ENCODE peak calls at places on chromosomes 7 and 10, in eight cellular contexts. Q is body of pancreas, W is K562, N is spleen, G is transverse colon, C is breast epithelium, I is suprapubic skin, X is heart left ventricle. P is an unnamed sample. For H3K27me3, the result is how much of the 10 kb centered on the place peaks cover.

GRCh38 chr7:78783179-78783962 is 670.1 kb downstream of the MAGI2 start:
- DNase-seq in W (no peak), I (no peak), G (no peak), C (no peak), X (no peak), N (no peak), Q (no peak), P (no peak)

GRCh38 chr10:21989453-21990154 is 13.9 kb downstream of the DNAJC1 start:
- DNase-seq in X (peak), I (no peak), G (peak), W (peak), C (no peak), Q (peak), N (no peak), P (peak)

GRCh38 chr10:25552283-25552919 is 377.6 kb downstream of the GPR158 start:
- DNase-seq in W (no peak), Q (no peak), I (no peak), C (no peak), N (no peak), X (no peak), G (no peak), P (no peak)

GRCh38 chr7:80858141-80858903 is 60.5 kb downstream of the SEMA3C start:
- DNase-seq in I (no peak), X (no peak), Q (no peak), C (no peak), W (no peak), G (no peak), N (no peak), P (no peak)

GRCh38 chr10:42428534-42428933 is 209.8 kb downstream of the ZNF33B start:
- DNase-seq in W (peak), I (no peak), C (no peak), X (no peak), N (no peak), Q (no peak), G (no peak), P (no peak)

GRCh38 chr7:135254-135653 is 57.1 kb upstream of the FAM20C start:
- DNase-seq in N (no peak), W (no peak), I (no peak), G (no peak), Q (no peak), X (no peak), C (no peak), P (no peak)

GRCh38 chr7:135160858-135161653 is 9.5 kb downstream of the CYREN start:
- DNase-seq in I (no peak), N (peak), X (peak), Q (peak), W (peak), C (no peak), G (no peak), P (no peak)

GRCh38 chr10:45375716-45376231 is 1.8 kb downstream of the ALOX5 start:
- DNase-seq in Q (no peak), I (no peak), G (no peak), X (no peak), C (no peak), W (no peak), N (peak), P (no peak)

GRCh38 chr7:134420509-134421125 is 38.3 kb downstream of the AKR1B1 start:
- DNase-seq in C (no peak), I (no peak), G (peak), N (no peak), W (peak), Q (peak), X (no peak), P (no peak)

GRCh38 chr10:11437391-11438241 is 173.8 kb downstream of the USP6NL start:
- DNase-seq in I (peak), N (no peak), Q (no peak), G (no peak), W (no peak), X (no peak), C (no peak), P (no peak)

GRCh38 chr10:86046845-86047460 is 319.6 kb downstream of the GRID1 start:
- DNase-seq in Q (no peak), C (no peak), X (no peak), W (no peak), G (no peak), N (no peak), I (peak), P (peak)

GRCh38 chr7:134374291-134374690 is 57.6 kb upstream of the SLC35B4 start:
- DNase-seq in X (no peak), Q (no peak), G (peak), I (no peak), W (no peak), N (no peak), C (no peak), P (no peak)

GRCh38 chr7:104661575-104661974 is 333.2 kb downstream of the LHFPL3 start:
- DNase-seq in G (no peak), W (no peak), I (no peak), Q (no peak), X (no peak), C (no peak), N (no peak), P (no peak)

GRCh38 chr10:75121322-75121721 is 9.9 kb downstream of the SAMD8 start:
- DNase-seq in W (no peak), Q (no peak), C (no peak), I (no peak), G (no peak), X (no peak), N (no peak), P (no peak)

GRCh38 chr7:43234968-43235367 is 122.5 kb downstream of the HECW1 start:
- DNase-seq in W (no peak), C (no peak), N (no peak), I (no peak), G (no peak), Q (no peak), X (no peak), P (no peak)

GRCh38 chr10:122018951-122019413 is 30.0 kb downstream of the TACC2 start:
- DNase-seq in I (no peak), W (no peak), X (no peak), Q (peak), N (no peak), C (no peak), G (peak), P (no peak)

GRCh38 chr10:31723074-31723750 is 205.4 kb downstream of the ARHGAP12 start:
- DNase-seq in C (no peak), I (no peak), X (no peak), Q (no peak), W (no peak), G (no peak), N (no peak), P (peak)

GRCh38 chr10:28796606-28797512 is 119.5 kb downstream of the BAMBI start:
- DNase-seq in N (no peak), G (peak), I (no peak), X (peak), C (no peak), W (peak), Q (peak), P (peak)

GRCh38 chr7:22147113-22147512 is 201.4 kb upstream of the CDCA7L start:
- DNase-seq in I (no peak), C (no peak), W (no peak), N (no peak), G (no peak), Q (no peak), X (no peak), P (peak)

GRCh38 chr7:30911561-30911969 is at the start of gene AQP1:
- DNase-seq in N (no peak), I (no peak), W (peak), G (peak), C (no peak), Q (peak), X (peak), P (no peak)

GRCh38 chr7:33107136-33108066 is 1.8 kb downstream of the RP9 start:
- DNase-seq in I (no peak), W (no peak), C (no peak), N (no peak), Q (peak), X (no peak), G (peak), P (peak)

GRCh38 chr10:103852856-103853255 is 2.5 kb downstream of the SH3PXD2A start:
- DNase-seq in N (no peak), X (no peak), Q (no peak), I (no peak), G (no peak), C (no peak), W (no peak), P (no peak)

GRCh38 chr10:8061274-8062211 is 7.1 kb downstream of the GATA3 start:
- DNase-seq in W (no peak), C (no peak), I (no peak), N (no peak), Q (no peak), G (no peak), X (no peak), P (peak)

GRCh38 chr10:15344876-15345285 is 26.2 kb downstream of the FAM171A1 start:
- DNase-seq in X (no peak), C (no peak), W (no peak), I (no peak), N (no peak), G (no peak), Q (peak), P (no peak)

GRCh38 chr7:99514050-99514449 is 9.6 kb downstream of the ZKSCAN5 start:
- DNase-seq in I (no peak), N (no peak), G (no peak), Q (no peak), X (no peak), W (no peak), C (no peak), P (no peak)

GRCh38 chr10:121698336-121698735 is 100.1 kb upstream of the FGFR2 start:
- DNase-seq in C (no peak), G (no peak), W (no peak), N (no peak), X (no peak), I (no peak), Q (no peak), P (no peak)

GRCh38 chr7:76074306-76074971 is 26.5 kb downstream of the MDH2 start:
- DNase-seq in Q (no peak), C (no peak), W (no peak), G (no peak), I (no peak), X (no peak), N (no peak), P (no peak)

GRCh38 chr10:8216893-8217292 is 162.4 kb downstream of the GATA3 start:
- DNase-seq in Q (no peak), C (no peak), I (no peak), G (no peak), N (no peak), X (no peak), W (no peak), P (no peak)

GRCh38 chr10:43118631-43119415 is 19.4 kb upstream of the CSGALNACT2 start:
- DNase-seq in X (peak), G (no peak), N (peak), C (no peak), W (no peak), Q (no peak), I (peak), P (no peak)

GRCh38 chr7:117582219-117582704 is 102.4 kb downstream of the CFTR start:
- DNase-seq in Q (peak), C (no peak), N (no peak), I (no peak), W (no peak), X (peak), G (no peak), P (peak)

GRCh38 chr10:3781458-3782098 is 3.4 kb downstream of the KLF6 start:
- DNase-seq in X (peak), N (peak), C (no peak), Q (peak), I (no peak), W (no peak), G (peak), P (no peak)
- TF ChIP-seq POLR2A in X (no peak), N (no peak), C (no peak), Q (no peak), I (no peak), W (no peak), G (peak), P (no peak)

GRCh38 chr7:77413861-77414424 is 2.2 kb downstream of the GSAP start:
- DNase-seq in I (no peak), C (no peak), G (no peak), Q (no peak), X (no peak), W (no peak), N (no peak), P (no peak)

GRCh38 chr7:77417801-77418200 is 1.7 kb upstream of the GSAP start:
- DNase-seq in Q (no peak), I (no peak), W (no peak), N (no peak), X (no peak), C (no peak), G (no peak), P (no peak)

GRCh38 chr7:77415474-77415821 is 701 bp downstream of the GSAP start:
- DNase-seq in X (peak), G (peak), Q (peak), C (no peak), W (no peak), N (peak), I (no peak), P (no peak)

GRCh38 chr7:77416621-77417371 is 647 bp upstream of the GSAP start:
- DNase-seq in I (no peak), C (no peak), G (no peak), X (no peak), N (no peak), Q (no peak), W (no peak), P (peak)

DNA sequence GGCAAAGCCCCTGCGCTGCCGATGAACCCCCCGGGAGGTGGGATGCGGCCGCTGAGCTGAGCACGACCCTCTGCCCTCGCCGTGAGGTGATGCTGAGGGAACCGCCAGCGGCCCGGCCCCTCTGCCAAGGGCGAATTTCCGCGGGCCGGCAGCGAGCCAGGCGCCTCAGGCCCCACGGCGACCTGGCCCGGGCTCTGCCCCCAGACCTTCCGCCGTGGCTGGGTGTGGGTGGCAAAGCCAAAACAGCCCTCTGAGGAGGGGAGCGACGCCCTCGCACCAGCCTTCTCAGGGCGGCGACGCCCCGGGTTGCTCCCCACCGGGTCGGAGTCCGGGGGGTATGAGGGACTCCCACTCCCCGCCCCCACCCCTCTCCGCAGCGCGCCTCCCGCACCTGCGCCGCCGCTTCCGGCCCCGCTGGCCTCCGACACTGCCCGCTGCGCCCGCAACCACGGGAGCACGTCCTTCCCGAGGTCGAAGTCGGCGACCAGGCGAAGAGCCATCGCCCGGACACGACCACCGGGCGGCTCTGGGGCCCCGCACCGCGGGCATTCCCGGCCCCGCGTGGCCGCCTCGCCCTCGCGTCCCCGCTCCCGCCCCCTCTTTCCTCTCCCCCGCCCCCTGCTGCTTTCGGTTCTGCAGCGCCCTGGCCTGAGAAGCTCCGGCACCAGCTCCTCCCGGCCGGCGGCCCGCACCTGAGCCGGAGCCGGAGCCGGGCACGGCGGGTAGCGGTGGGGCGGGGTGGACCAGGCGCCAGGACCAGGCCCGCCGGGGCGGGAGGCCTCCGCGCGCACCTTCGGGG is at the start of gene GSAP:
- DNase-seq in W (peak), X (peak), Q (peak), C (peak), I (peak), N (peak), G (peak), P (peak)
- H3K27ac ChIP-seq in W (no peak), X (peak), Q (peak), C (peak), I (peak), N (peak), G (peak), P (peak)

GRCh38 chr7:27118580-27118979 is 12.0 kb downstream of the HOXA4 start:
- DNase-seq in W (no peak), C (no peak), X (no peak), G (no peak), N (no peak), I (no peak), Q (no peak), P (peak)
- H3K27me3 ChIP-seq in W (half or more), C (under half), X (half or more), G (under half), N (under half), I (under half), Q (under half), P (under half)

GRCh38 chr10:100998991-100999741 is 442 bp upstream of the LZTS2 start:
- DNase-seq in W (peak), X (peak), Q (peak), G (peak), C (peak), I (peak), N (peak), P (peak)
- TF ChIP-seq POLR2A in W (peak), X (peak), Q (peak), G (peak), C (peak), I (peak), N (no peak), P (peak)

DNA sequence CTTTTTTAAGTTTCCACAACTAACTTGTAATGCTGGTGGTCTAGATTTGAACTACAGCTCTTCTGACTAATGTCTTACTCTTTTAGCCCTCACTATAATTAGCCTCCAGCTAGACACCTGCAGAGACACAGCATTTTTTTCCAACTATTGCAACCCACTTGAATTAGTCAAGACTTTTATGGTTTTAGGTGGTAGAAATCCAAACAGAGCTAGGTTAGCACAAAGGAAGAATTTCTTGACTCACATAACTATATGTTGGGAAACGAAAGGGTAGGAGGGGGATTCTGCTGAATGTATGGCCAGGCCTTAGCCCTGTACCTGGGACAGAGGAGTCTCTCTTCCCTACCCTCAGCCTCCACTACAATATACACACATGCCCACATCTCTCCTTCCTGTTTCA is 586.1 kb downstream of the INHBA start:
- DNase-seq in X (no peak), C (no peak), Q (no peak), I (no peak), N (no peak), G (no peak), W (no peak), P (no peak)
- H3K27ac ChIP-seq in X (no peak), C (no peak), Q (no peak), I (no peak), N (no peak), G (no peak), W (no peak), P (no peak)

GRCh38 chr10:119826777-119827176 is 45.9 kb downstream of the MCMBP start:
- DNase-seq in C (no peak), Q (no peak), W (no peak), I (no peak), G (no peak), X (no peak), N (no peak), P (no peak)
- H3K27me3 ChIP-seq in C (under half), Q (under half), W (under half), I (under half), G (under half), X (under half), N (under half), P (under half)

P was measured in adrenal gland.